ENCODE peak calls at places on chromosomes 16 and 17, in six cellular contexts. One of them, this sample, is unnamed.

GRCh38 chr16:86952769-86953168 is 364.4 kb downstream of the C16orf95 start:
- DNase-seq in tibial artery: no peak
- DNase-seq in endodermal cell: no peak
- DNase-seq in A549: no peak
- DNase-seq in cardiac fibroblast: no peak
- DNase-seq in astrocyte of the cerebellum: no peak
- DNase-seq in this sample: peak

GRCh38 chr17:37124825-37125181 is 176.0 kb downstream of the AATF start:
- DNase-seq in tibial artery: no peak
- DNase-seq in endodermal cell: no peak
- DNase-seq in A549: no peak
- DNase-seq in cardiac fibroblast: no peak
- DNase-seq in astrocyte of the cerebellum: no peak
- DNase-seq in this sample: no peak

GRCh38 chr17:21549107-21549687 is 143.1 kb upstream of the KCNJ18 start:
- DNase-seq in tibial artery: no peak
- DNase-seq in endodermal cell: no peak
- DNase-seq in A549: no peak
- DNase-seq in cardiac fibroblast: peak
- DNase-seq in astrocyte of the cerebellum: no peak
- DNase-seq in this sample: peak

GRCh38 chr16:87602821-87603683 is 744 bp downstream of the JPH3 start:
- DNase-seq in tibial artery: no peak
- DNase-seq in endodermal cell: peak
- DNase-seq in A549: no peak
- DNase-seq in cardiac fibroblast: no peak
- DNase-seq in astrocyte of the cerebellum: no peak
- DNase-seq in this sample: no peak

GRCh38 chr17:41613277-41614082 is 913 bp upstream of the KRT16 start:
- DNase-seq in tibial artery: no peak
- DNase-seq in endodermal cell: peak
- DNase-seq in A549: no peak
- DNase-seq in cardiac fibroblast: no peak
- DNase-seq in astrocyte of the cerebellum: no peak
- DNase-seq in this sample: no peak

GRCh38 chr17:58091024-58091567 is 7.9 kb downstream of the DYNLL2 start:
- DNase-seq in tibial artery: no peak
- DNase-seq in endodermal cell: no peak
- DNase-seq in A549: no peak
- DNase-seq in cardiac fibroblast: no peak
- DNase-seq in astrocyte of the cerebellum: no peak
- DNase-seq in this sample: no peak

GRCh38 chr16:84884311-84885023 is 64.7 kb downstream of the CRISPLD2 start:
- DNase-seq in tibial artery: no peak
- DNase-seq in endodermal cell: peak
- DNase-seq in A549: no peak
- DNase-seq in cardiac fibroblast: peak
- DNase-seq in astrocyte of the cerebellum: no peak
- DNase-seq in this sample: no peak

GRCh38 chr17:6753565-6753964 is 2.3 kb upstream of the XAF1 start:
- DNase-seq in tibial artery: no peak
- DNase-seq in endodermal cell: no peak
- DNase-seq in A549: no peak
- DNase-seq in cardiac fibroblast: no peak
- DNase-seq in astrocyte of the cerebellum: no peak
- DNase-seq in this sample: no peak

GRCh38 chr16:81457326-81458133 is 12.9 kb downstream of the CMIP start:
- DNase-seq in tibial artery: no peak
- DNase-seq in endodermal cell: peak
- DNase-seq in A549: peak
- DNase-seq in cardiac fibroblast: peak
- DNase-seq in astrocyte of the cerebellum: no peak
- DNase-seq in this sample: peak

GRCh38 chr16:27374231-27374793 is 27.7 kb upstream of the IL21R start:
- DNase-seq in tibial artery: peak
- DNase-seq in endodermal cell: peak
- DNase-seq in A549: no peak
- DNase-seq in cardiac fibroblast: no peak
- DNase-seq in astrocyte of the cerebellum: no peak
- DNase-seq in this sample: no peak

GRCh38 chr16:66520406-66521194 is 29.3 kb downstream of the TK2 start:
- DNase-seq in tibial artery: no peak
- DNase-seq in endodermal cell: peak
- DNase-seq in A549: no peak
- DNase-seq in cardiac fibroblast: no peak
- DNase-seq in astrocyte of the cerebellum: no peak
- DNase-seq in this sample: no peak

GRCh38 chr17:79991924-79992656 is 43.6 kb downstream of the TBC1D16 start:
- DNase-seq in tibial artery: no peak
- DNase-seq in endodermal cell: no peak
- DNase-seq in A549: peak
- DNase-seq in cardiac fibroblast: no peak
- DNase-seq in astrocyte of the cerebellum: no peak
- DNase-seq in this sample: no peak

GRCh38 chr16:27924411-27925118 is 138.9 kb downstream of the GSG1L start:
- DNase-seq in tibial artery: no peak
- DNase-seq in endodermal cell: peak
- DNase-seq in A549: no peak
- DNase-seq in cardiac fibroblast: no peak
- DNase-seq in astrocyte of the cerebellum: no peak
- DNase-seq in this sample: peak

GRCh38 chr17:9906616-9907015 is 1.5 kb upstream of the RCVRN start:
- DNase-seq in tibial artery: peak
- DNase-seq in endodermal cell: no peak
- DNase-seq in A549: no peak
- DNase-seq in cardiac fibroblast: no peak
- DNase-seq in astrocyte of the cerebellum: no peak
- DNase-seq in this sample: no peak

GRCh38 chr16:17939723-17940122 is 396.8 kb downstream of the NPIPA8 start:
- DNase-seq in tibial artery: no peak
- DNase-seq in endodermal cell: no peak
- DNase-seq in A549: no peak
- DNase-seq in cardiac fibroblast: no peak
- DNase-seq in astrocyte of the cerebellum: no peak
- DNase-seq in this sample: no peak

GRCh38 chr17:29977836-29978235 is 36.4 kb downstream of the EFCAB5 start:
- DNase-seq in tibial artery: no peak
- DNase-seq in endodermal cell: no peak
- DNase-seq in A549: no peak
- DNase-seq in cardiac fibroblast: peak
- DNase-seq in astrocyte of the cerebellum: no peak
- DNase-seq in this sample: peak

GRCh38 chr17:27456681-27457404 is 595 bp downstream of the KSR1 start:
- DNase-seq in tibial artery: peak
- DNase-seq in endodermal cell: peak
- DNase-seq in A549: no peak
- DNase-seq in cardiac fibroblast: peak
- DNase-seq in astrocyte of the cerebellum: no peak
- DNase-seq in this sample: no peak

GRCh38 chr17:41913798-41914197 is 5.0 kb downstream of the ACLY start:
- DNase-seq in tibial artery: no peak
- DNase-seq in endodermal cell: peak
- DNase-seq in A549: no peak
- DNase-seq in cardiac fibroblast: no peak
- DNase-seq in astrocyte of the cerebellum: no peak
- DNase-seq in this sample: no peak

GRCh38 chr16:51638338-51639135 is 487.5 kb upstream of the SALL1 start:
- DNase-seq in tibial artery: no peak
- DNase-seq in endodermal cell: no peak
- DNase-seq in A549: no peak
- DNase-seq in cardiac fibroblast: no peak
- DNase-seq in astrocyte of the cerebellum: no peak
- DNase-seq in this sample: peak

GRCh38 chr16:51640196-51640595 is 489.1 kb upstream of the SALL1 start:
- DNase-seq in tibial artery: no peak
- DNase-seq in endodermal cell: no peak
- DNase-seq in A549: no peak
- DNase-seq in cardiac fibroblast: no peak
- DNase-seq in astrocyte of the cerebellum: no peak
- DNase-seq in this sample: no peak

GRCh38 chr16:51637744-51638100 is 486.7 kb upstream of the SALL1 start:
- DNase-seq in tibial artery: no peak
- DNase-seq in endodermal cell: no peak
- DNase-seq in A549: no peak
- DNase-seq in cardiac fibroblast: peak
- DNase-seq in astrocyte of the cerebellum: no peak
- DNase-seq in this sample: peak

GRCh38 chr16:51641191-51641765 is 490.2 kb upstream of the SALL1 start:
- DNase-seq in tibial artery: no peak
- DNase-seq in endodermal cell: no peak
- DNase-seq in A549: no peak
- DNase-seq in cardiac fibroblast: no peak
- DNase-seq in astrocyte of the cerebellum: peak
- DNase-seq in this sample: no peak

DNA sequence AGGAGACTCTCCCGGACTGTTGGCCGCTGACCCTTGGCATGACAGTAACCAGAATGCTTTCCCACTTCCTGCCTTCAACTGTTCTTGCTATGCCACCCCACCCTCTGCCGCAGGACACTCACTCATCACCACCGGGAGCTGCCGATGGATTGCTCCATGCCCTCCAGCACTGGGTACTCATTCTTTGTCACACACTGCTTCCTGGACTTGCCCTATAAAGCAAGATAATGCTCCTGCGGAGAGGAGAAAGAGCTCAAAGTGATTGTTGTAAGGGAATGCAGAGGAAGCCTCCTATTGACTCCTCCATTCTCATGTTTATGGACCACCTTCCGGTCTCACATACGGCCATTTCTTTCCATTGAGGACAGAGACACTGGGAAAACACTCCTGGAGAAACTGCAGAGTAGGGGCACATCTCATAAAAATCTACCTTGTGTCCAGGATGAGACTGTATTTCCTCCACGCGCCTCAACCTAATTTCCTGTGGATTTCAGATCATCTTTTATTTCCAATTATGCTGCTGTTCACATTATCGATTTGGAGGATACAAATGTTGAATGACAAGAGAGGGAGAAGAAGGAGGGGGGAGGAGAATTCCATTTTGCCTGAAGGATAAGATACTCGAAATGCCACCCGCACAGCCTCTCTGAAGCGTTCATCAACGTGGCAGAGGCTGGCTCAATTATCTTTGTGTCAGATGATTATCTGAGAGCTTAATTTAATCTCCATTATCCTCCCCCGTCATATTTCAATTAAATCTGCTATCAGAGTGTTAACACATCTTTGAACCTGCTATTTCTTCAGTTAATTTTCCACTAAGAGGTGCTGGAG is 486.1 kb upstream of the SALL1 start:
- DNase-seq in tibial artery: no peak
- DNase-seq in endodermal cell: peak
- DNase-seq in A549: no peak
- DNase-seq in cardiac fibroblast: peak
- DNase-seq in astrocyte of the cerebellum: no peak
- DNase-seq in this sample: peak
- H3K4me3 ChIP-seq in tibial artery: no peak
- H3K4me3 ChIP-seq in endodermal cell: peak
- H3K4me3 ChIP-seq in A549: no peak
- H3K4me3 ChIP-seq in cardiac fibroblast: no peak
- H3K4me3 ChIP-seq in astrocyte of the cerebellum: no peak
- H3K4me3 ChIP-seq in this sample: no peak

GRCh38 chr16:714079-714478 is 839 bp upstream of the METRN start:
- DNase-seq in tibial artery: no peak
- DNase-seq in endodermal cell: no peak
- DNase-seq in A549: no peak
- DNase-seq in cardiac fibroblast: no peak
- DNase-seq in astrocyte of the cerebellum: no peak
- DNase-seq in this sample: no peak
- TF ChIP-seq CTCF in tibial artery: no peak
- TF ChIP-seq CTCF in endodermal cell: no peak
- TF ChIP-seq CTCF in A549: no peak
- TF ChIP-seq CTCF in cardiac fibroblast: no peak
- TF ChIP-seq CTCF in astrocyte of the cerebellum: no peak
- TF ChIP-seq CTCF in this sample: no peak

GRCh38 chr17:76527430-76528111 is 9.9 kb downstream of the CYGB start:
- DNase-seq in tibial artery: no peak
- DNase-seq in endodermal cell: peak
- DNase-seq in A549: no peak
- DNase-seq in cardiac fibroblast: peak
- DNase-seq in astrocyte of the cerebellum: peak
- DNase-seq in this sample: peak
- H3K4me3 ChIP-seq in tibial artery: no peak
- H3K4me3 ChIP-seq in endodermal cell: no peak
- H3K4me3 ChIP-seq in A549: no peak
- H3K4me3 ChIP-seq in cardiac fibroblast: no peak
- H3K4me3 ChIP-seq in astrocyte of the cerebellum: no peak
- H3K4me3 ChIP-seq in this sample: no peak

GRCh38 chr17:48909796-48910195 is 1.6 kb downstream of the UBE2Z start:
- DNase-seq in tibial artery: no peak
- DNase-seq in endodermal cell: no peak
- DNase-seq in A549: no peak
- DNase-seq in cardiac fibroblast: no peak
- DNase-seq in astrocyte of the cerebellum: no peak
- DNase-seq in this sample: no peak

GRCh38 chr17:48907713-48908046 is 527 bp upstream of the UBE2Z start:
- DNase-seq in tibial artery: no peak
- DNase-seq in endodermal cell: no peak
- DNase-seq in A549: no peak
- DNase-seq in cardiac fibroblast: peak
- DNase-seq in astrocyte of the cerebellum: peak
- DNase-seq in this sample: peak

GRCh38 chr17:48908853-48909394 is 717 bp downstream of the UBE2Z start:
- DNase-seq in tibial artery: peak
- DNase-seq in endodermal cell: peak
- DNase-seq in A549: peak
- DNase-seq in cardiac fibroblast: peak
- DNase-seq in astrocyte of the cerebellum: peak
- DNase-seq in this sample: peak

GRCh38 chr17:48910370-48910769 is 2.2 kb downstream of the UBE2Z start:
- DNase-seq in tibial artery: no peak
- DNase-seq in endodermal cell: no peak
- DNase-seq in A549: no peak
- DNase-seq in cardiac fibroblast: no peak
- DNase-seq in astrocyte of the cerebellum: no peak
- DNase-seq in this sample: no peak

DNA sequence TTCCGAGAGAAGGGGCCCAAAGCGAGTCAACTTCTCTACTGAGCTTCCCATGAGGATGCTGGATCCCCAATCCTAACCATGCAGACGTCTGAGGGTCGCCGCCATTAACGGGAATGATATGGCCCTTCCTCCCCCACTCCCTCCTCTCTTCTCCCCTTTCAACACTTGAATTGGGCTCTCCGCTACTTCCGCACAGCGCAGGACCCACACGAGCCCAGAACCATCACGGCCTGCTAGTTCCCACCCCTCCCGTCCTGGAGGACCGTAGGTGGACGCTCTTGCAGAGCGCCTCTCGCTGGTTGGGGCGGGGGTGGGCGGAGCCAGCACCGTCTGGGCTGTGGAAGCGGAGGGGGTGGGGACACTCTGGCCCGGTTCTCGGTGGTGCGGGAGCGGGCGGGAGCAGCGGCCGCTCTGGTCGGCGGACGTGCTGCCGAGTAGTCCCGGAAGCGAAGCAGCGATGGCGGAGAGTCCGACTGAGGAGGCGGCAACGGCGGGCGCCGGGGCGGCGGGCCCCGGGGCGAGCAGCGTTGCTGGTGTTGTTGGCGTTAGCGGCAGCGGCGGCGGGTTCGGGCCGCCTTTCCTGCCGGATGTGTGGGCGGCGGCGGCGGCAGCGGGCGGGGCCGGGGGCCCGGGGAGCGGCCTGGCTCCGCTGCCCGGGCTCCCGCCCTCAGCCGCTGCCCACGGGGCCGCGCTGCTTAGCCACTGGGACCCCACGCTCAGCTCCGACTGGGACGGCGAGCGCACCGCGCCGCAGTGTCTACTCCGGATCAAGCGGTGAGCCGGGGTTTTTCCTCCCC is at the start of gene UBE2Z:
- DNase-seq in tibial artery: peak
- DNase-seq in endodermal cell: peak
- DNase-seq in A549: peak
- DNase-seq in cardiac fibroblast: peak
- DNase-seq in astrocyte of the cerebellum: peak
- DNase-seq in this sample: peak
- TF ChIP-seq CTCF in tibial artery: no peak
- TF ChIP-seq CTCF in endodermal cell: peak
- TF ChIP-seq CTCF in A549: peak
- TF ChIP-seq CTCF in cardiac fibroblast: no peak
- TF ChIP-seq CTCF in astrocyte of the cerebellum: no peak
- TF ChIP-seq CTCF in this sample: no peak